ENCODE peak calls at places on chromosome 2, in four cellular contexts. K is trophoblast cell, L is mesenchymal stem cell, B is IMR-90. M is an unnamed sample.

GRCh38 chr2:66189598-66189997 is 245.3 kb upstream of the MEIS1 start:
- DNase-seq in K (peak; percentile 65), L (peak; percentile 3), B (no peak), M (no peak)

GRCh38 chr2:18991177-18992168 is 366.9 kb downstream of the OSR1 start:
- DNase-seq in K (peak; percentile 35), L (peak; percentile 54), B (peak; percentile 78), M (no peak)

GRCh38 chr2:59899692-59900091 is 653.8 kb downstream of the BCL11A start:
- DNase-seq in K (no peak), L (no peak), B (no peak), M (no peak)

GRCh38 chr2:67514515-67514914 is 117.4 kb downstream of the ETAA1 start:
- DNase-seq in K (no peak), L (peak; percentile 79), B (peak; percentile 94), M (no peak)

GRCh38 chr2:229090231-229090630 is 180.9 kb downstream of the PID1 start:
- DNase-seq in K (no peak), L (no peak), B (peak; percentile 2), M (no peak)

GRCh38 chr2:208937521-208937920 is 486.3 kb upstream of the MAP2 start:
- DNase-seq in K (no peak), L (no peak), B (no peak), M (no peak)

GRCh38 chr2:241295326-241296095 is 20.0 kb downstream of the HDLBP start:
- DNase-seq in K (no peak), L (no peak), B (no peak), M (no peak)

GRCh38 chr2:238108423-238109201 is 8.5 kb downstream of the ESPNL start:
- DNase-seq in K (no peak), L (no peak), B (no peak), M (no peak)

GRCh38 chr2:190136825-190137224 is 74.3 kb upstream of the MSTN start:
- DNase-seq in K (no peak), L (no peak), B (no peak), M (no peak)
- H4K8ac ChIP-seq in K (no peak overlapping the region), L (no peak overlapping the region), B (no peak overlapping the region), M (no peak overlapping the region)

GRCh38 chr2:120737802-120738516 is 2.3 kb downstream of the GLI2 start:
- DNase-seq in K (no peak), L (peak; percentile 45), B (no peak), M (no peak)
- H2BK5ac ChIP-seq in K (no peak overlapping the region), L (peak overlapping the region; percentile 76), B (peak overlapping the region; percentile 96), M (no peak overlapping the region)

GRCh38 chr2:54454922-54455583 is 1.1 kb upstream of the SPTBN1 start:
- DNase-seq in K (peak; percentile 16), L (peak; percentile 37), B (no peak), M (peak; percentile 12)
- H4K8ac ChIP-seq in K (peak overlapping the region; percentile 80), L (peak overlapping the region; percentile 30), B (peak overlapping the region; percentile 72), M (peak overlapping the region; percentile 72)

GRCh38 chr2:207467716-207468347 is 61.9 kb upstream of the CREB1 start:
- DNase-seq in K (no peak), L (peak; percentile 68), B (peak; percentile 91), M (no peak)
- H2BK5ac ChIP-seq in K (no peak overlapping the region), L (no peak overlapping the region), B (peak overlapping the region; percentile 56), M (no peak overlapping the region)

GRCh38 chr2:28477087-28477486 is 18.8 kb upstream of the PLB1 start:
- DNase-seq in K (no peak), L (no peak), B (no peak), M (no peak)
- H4K8ac ChIP-seq in K (no peak overlapping the region), L (no peak overlapping the region), B (no peak overlapping the region), M (no peak overlapping the region)

GRCh38 chr2:202238234-202239197 is at the start of gene SUMO1:
- DNase-seq in K (peak; percentile 77), L (peak; percentile 93), B (peak; percentile 87), M (peak; percentile 90)
- H2BK5ac ChIP-seq in K (no peak within 1 kb of the TSS), L (peak within 1 kb of the TSS; percentile 24), B (peak within 1 kb of the TSS; percentile 88), M (peak within 1 kb of the TSS; percentile 91)

M was measured in neuronal stem cell.